ENCODE peak calls at places on chromosomes 16 and 17, in eight cellular contexts. A is GM12878, H is small intestine, U is choroid plexus epithelial cell, M is colonic mucosa, J is AG04450, P is mammary epithelial cell, N is tibial artery. L is an unnamed sample.

GRCh38 chr16:81779540-81780320 is 639 bp downstream of the PLCG2 start:
- DNase-seq in J (no peak), N (no peak), U (no peak), H (peak; percentile 56), M (no peak), A (no peak), P (no peak), L (peak; percentile 66)

GRCh38 chr16:78098544-78099371 is 696 bp upstream of the WWOX start:
- DNase-seq in N (no peak), A (no peak), J (no peak), H (peak; percentile 1), U (no peak), M (no peak), P (no peak), L (no peak)

GRCh38 chr17:65987988-65988387 is 203.9 kb downstream of the CEP112 start:
- DNase-seq in U (peak; percentile 65), J (peak; percentile 7), H (peak; percentile 70), N (no peak), P (peak; percentile 39), M (peak; percentile 49), A (peak; percentile 5), L (peak; percentile 67)

GRCh38 chr17:67994827-67995567 is 1.3 kb downstream of the C17orf58 start:
- DNase-seq in P (peak; percentile 78), J (no peak), A (no peak), M (peak; percentile 36), H (peak; percentile 43), N (no peak), U (peak; percentile 85), L (peak; percentile 53)

GRCh38 chr16:963913-964695 is 6.7 kb downstream of the LMF1 start:
- DNase-seq in A (no peak), H (no peak), M (no peak), N (no peak), U (peak; percentile 34), P (no peak), J (no peak), L (no peak)

GRCh38 chr17:61284174-61284573 is 115.5 kb upstream of the TBX2 start:
- DNase-seq in U (peak; percentile 92), J (no peak), M (no peak), N (no peak), P (peak; percentile 49), H (no peak), A (no peak), L (no peak)

GRCh38 chr16:19505600-19506303 is 16.1 kb downstream of the GDE1 start:
- DNase-seq in H (no peak), M (no peak), N (no peak), P (no peak), U (peak; percentile 92), J (no peak), A (no peak), L (no peak)

GRCh38 chr16:26688105-26688504 is 378.6 kb upstream of the C16orf82 start:
- DNase-seq in N (no peak), P (no peak), A (no peak), H (no peak), U (no peak), J (no peak), M (no peak), L (no peak)

GRCh38 chr17:45098869-45099616 is 33.3 kb downstream of the PLCD3 start:
- DNase-seq in A (no peak), M (peak; percentile 89), J (peak; percentile 44), N (peak; percentile 91), H (peak; percentile 77), U (peak; percentile 77), P (peak; percentile 55), L (peak; percentile 99)

GRCh38 chr17:43632231-43632630 is 29.5 kb downstream of the MEOX1 start:
- DNase-seq in H (no peak), U (no peak), J (no peak), A (no peak), M (no peak), N (no peak), P (no peak), L (no peak)

GRCh38 chr17:15392326-15392739 is 50.9 kb upstream of the TEKT3 start:
- DNase-seq in P (peak; percentile 96), H (peak; percentile 28), M (no peak), N (no peak), U (peak; percentile 62), A (no peak), J (peak; percentile 76), L (no peak)

GRCh38 chr17:34387566-34387965 is 24.5 kb upstream of the CCL1 start:
- DNase-seq in P (no peak), J (no peak), A (no peak), U (no peak), M (no peak), H (no peak), N (no peak), L (no peak)

GRCh38 chr17:2710804-2711607 is 558 bp downstream of the CLUH start:
- DNase-seq in A (no peak), U (peak; percentile 18), J (no peak), P (peak; percentile 27), N (no peak), H (peak; percentile 59), M (no peak), L (peak; percentile 80)

GRCh38 chr16:58266336-58266735 is 28.5 kb downstream of the PRSS54 start:
- DNase-seq in A (no peak), N (no peak), J (no peak), M (peak; percentile 62), U (no peak), P (no peak), H (no peak), L (no peak)

GRCh38 chr17:58281511-58282011 is 826 bp upstream of the MPO start:
- DNase-seq in N (no peak), H (no peak), J (no peak), A (no peak), M (no peak), P (no peak), U (no peak), L (no peak)

GRCh38 chr16:89040861-89041570 is 52.6 kb upstream of the ACSF3 start:
- DNase-seq in M (no peak), A (no peak), U (no peak), H (no peak), N (no peak), J (no peak), P (no peak), L (no peak)

GRCh38 chr17:76071497-76072148 is 694 bp downstream of the SRP68 start:
- DNase-seq in H (no peak), N (no peak), A (no peak), U (no peak), J (no peak), M (peak; percentile 41), P (no peak), L (no peak)

GRCh38 chr17:77959216-77959925 is 868 bp downstream of the TNRC6C start:
- DNase-seq in U (peak; percentile 23), P (peak; percentile 19), N (no peak), M (no peak), H (peak; percentile 30), J (no peak), A (no peak), L (peak; percentile 78)

GRCh38 chr17:55437165-55437605 is 15.6 kb upstream of the MMD start:
- DNase-seq in N (no peak), A (peak; percentile 93), J (no peak), H (no peak), M (no peak), U (peak; percentile 85), P (no peak), L (peak; percentile 67)

GRCh38 chr17:21183468-21183867 is 30.5 kb downstream of the TMEM11 start:
- DNase-seq in N (peak; percentile 39), H (peak; percentile 12), P (no peak), M (no peak), U (no peak), J (no peak), A (no peak), L (no peak)

GRCh38 chr17:21191698-21192097 is 22.3 kb downstream of the TMEM11 start:
- DNase-seq in M (no peak), J (no peak), N (no peak), U (peak; percentile 14), P (no peak), H (no peak), A (no peak), L (no peak)

GRCh38 chr17:21189361-21189760 is 24.6 kb downstream of the TMEM11 start:
- DNase-seq in U (no peak), H (no peak), N (no peak), P (no peak), J (no peak), M (no peak), A (no peak), L (no peak)

GRCh38 chr17:21190078-21190477 is 23.9 kb downstream of the TMEM11 start:
- DNase-seq in H (no peak), P (no peak), M (no peak), J (no peak), A (no peak), N (no peak), U (no peak), L (no peak)

GRCh38 chr17:21186399-21187187 is 27.4 kb downstream of the TMEM11 start:
- DNase-seq in M (no peak), J (no peak), U (no peak), P (no peak), A (no peak), H (no peak), N (no peak), L (no peak)
- H3K4me3 ChIP-seq in M (no peak overlapping the region), J (no peak overlapping the region), U (no peak overlapping the region), P (no peak overlapping the region), A (no peak overlapping the region), H (no peak overlapping the region), N (no peak overlapping the region), L (no peak overlapping the region)

DNA sequence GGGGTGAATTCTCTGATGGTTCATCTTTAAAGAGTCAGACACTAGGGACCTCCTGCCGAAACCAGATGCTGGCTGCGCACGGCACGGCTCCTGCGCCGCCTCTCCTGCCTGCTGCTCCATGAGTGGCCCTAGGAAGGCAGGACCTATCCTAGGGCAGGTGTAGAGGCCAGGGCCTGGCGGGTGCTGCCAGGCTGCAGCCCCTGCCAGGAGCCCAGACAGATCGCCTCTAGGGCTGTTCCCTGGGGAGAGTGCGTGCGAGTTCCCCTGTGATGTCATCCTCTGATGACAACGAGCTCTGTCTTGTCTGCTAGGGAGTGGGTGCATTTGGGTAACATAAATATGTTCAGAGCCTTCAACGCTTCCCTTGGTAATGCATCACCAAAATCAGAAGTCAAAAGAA is 23.9 kb downstream of the SLC38A10 start:
- DNase-seq in J (no peak), A (no peak), M (no peak), P (no peak), U (no peak), H (no peak), N (no peak), L (no peak)
- H3K4me3 ChIP-seq in J (no peak overlapping the region), A (no peak overlapping the region), M (no peak overlapping the region), P (no peak overlapping the region), U (no peak overlapping the region), H (no peak overlapping the region), N (no peak overlapping the region), L (no peak overlapping the region)

GRCh38 chr16:56916571-56917403 is 15.2 kb upstream of the HERPUD1 start:
- DNase-seq in N (peak; percentile 56), H (no peak), M (no peak), A (peak; percentile 77), U (no peak), J (no peak), P (no peak), L (no peak)
- H3K4me3 ChIP-seq in N (no peak overlapping the region), H (no peak overlapping the region), M (no peak overlapping the region), A (no peak overlapping the region), U (no peak overlapping the region), J (no peak overlapping the region), P (no peak overlapping the region), L (no peak overlapping the region)

DNA sequence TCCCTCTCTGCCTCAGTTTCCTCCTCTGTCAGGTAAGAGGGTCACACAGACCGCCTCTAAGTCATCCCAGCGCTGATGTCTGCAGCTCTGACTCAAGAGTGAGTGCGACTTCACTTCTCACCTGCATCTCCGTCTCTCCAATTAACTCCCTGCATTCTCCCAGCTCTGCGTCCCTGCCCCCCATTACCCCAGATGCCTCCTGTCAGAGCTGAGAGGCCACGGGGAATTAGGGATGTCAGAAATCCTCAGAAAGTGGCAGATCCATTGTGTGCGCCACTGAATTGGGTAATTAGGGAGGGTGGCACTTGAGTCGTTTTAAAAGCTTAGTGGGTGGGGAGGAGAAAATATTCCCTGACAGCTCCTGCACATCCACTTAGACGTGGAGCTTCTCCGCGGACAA is 885.4 kb upstream of the EEF2KMT start:
- DNase-seq in M (no peak), P (no peak), H (no peak), J (no peak), A (no peak), N (no peak), U (no peak), L (no peak)
- H3K4me3 ChIP-seq in M (no peak overlapping the region), P (no peak overlapping the region), H (no peak overlapping the region), J (no peak overlapping the region), A (no peak overlapping the region), N (no peak overlapping the region), U (no peak overlapping the region), L (no peak overlapping the region)